ENCODE peak calls at places on chromosomes 7 and 10, in four cellular contexts. P is IMR-90, A is sigmoid colon, C is spleen. D is an unnamed sample.

GRCh38 chr7:33400214-33400538 is 270.8 kb downstream of the BBS9 start:
- DNase-seq in A (no peak), P (no peak), C (no peak), D (no peak)

GRCh38 chr10:78784454-78785414 is 284.0 kb upstream of the ZMIZ1 start:
- DNase-seq in P (no peak), A (no peak), C (peak; percentile 15), D (no peak)

GRCh38 chr7:16644624-16644986 is 949 bp downstream of the ANKMY2 start:
- DNase-seq in P (peak; percentile 47), A (peak; percentile 82), C (peak; percentile 92), D (peak; percentile 88)

GRCh38 chr10:6382081-6382480 is 179.3 kb downstream of the PFKFB3 start:
- DNase-seq in A (peak; percentile 77), C (no peak), P (peak; percentile 74), D (no peak)

GRCh38 chr7:150379590-150380379 is 655 bp downstream of the ZNF775 start:
- DNase-seq in P (no peak), C (no peak), A (peak; percentile 77), D (peak; percentile 48)

GRCh38 chr10:79129361-79129997 is 60.7 kb downstream of the ZMIZ1 start:
- DNase-seq in A (no peak), P (peak; percentile 68), C (no peak), D (peak; percentile 54)

GRCh38 chr7:33905389-33906032 is at the start of gene BMPER:
- DNase-seq in A (peak; percentile 73), P (peak; percentile 19), C (peak; percentile 73), D (peak; percentile 62)

GRCh38 chr7:96701258-96701657 is 8.4 kb downstream of the SEM1 start:
- DNase-seq in A (no peak), C (no peak), P (no peak), D (no peak)

GRCh38 chr7:141974831-141975230 is 1.3 kb upstream of the TAS2R38 start:
- DNase-seq in A (no peak), C (no peak), P (no peak), D (no peak)

GRCh38 chr10:103792547-103792946 is 62.8 kb downstream of the SH3PXD2A start:
- DNase-seq in A (no peak), C (no peak), P (peak; percentile 69), D (no peak)

GRCh38 chr7:18762189-18762588 is 266.6 kb downstream of the HDAC9 start:
- DNase-seq in C (no peak), A (no peak), P (peak; percentile 66), D (no peak)

GRCh38 chr7:136009488-136010079 is 32.4 kb upstream of the MTPN start:
- DNase-seq in A (no peak), P (peak; percentile 58), C (no peak), D (no peak)

GRCh38 chr7:47570649-47571050 is 11.3 kb downstream of the TNS3 start:
- DNase-seq in A (peak; percentile 88), C (no peak), P (peak; percentile 84), D (no peak)

GRCh38 chr10:18136056-18136916 is 3.9 kb upstream of the CACNB2 start:
- DNase-seq in P (no peak), C (no peak), A (no peak), D (no peak)

GRCh38 chr10:18137111-18137510 is 3.1 kb upstream of the CACNB2 start:
- DNase-seq in C (no peak), P (no peak), A (no peak), D (no peak)

GRCh38 chr10:18140957-18141888 is 999 bp downstream of the CACNB2 start:
- DNase-seq in P (no peak), C (no peak), A (peak; percentile 76), D (no peak)

GRCh38 chr10:18142151-18142550 is 1.9 kb downstream of the CACNB2 start:
- DNase-seq in A (no peak), P (no peak), C (no peak), D (no peak)

DNA sequence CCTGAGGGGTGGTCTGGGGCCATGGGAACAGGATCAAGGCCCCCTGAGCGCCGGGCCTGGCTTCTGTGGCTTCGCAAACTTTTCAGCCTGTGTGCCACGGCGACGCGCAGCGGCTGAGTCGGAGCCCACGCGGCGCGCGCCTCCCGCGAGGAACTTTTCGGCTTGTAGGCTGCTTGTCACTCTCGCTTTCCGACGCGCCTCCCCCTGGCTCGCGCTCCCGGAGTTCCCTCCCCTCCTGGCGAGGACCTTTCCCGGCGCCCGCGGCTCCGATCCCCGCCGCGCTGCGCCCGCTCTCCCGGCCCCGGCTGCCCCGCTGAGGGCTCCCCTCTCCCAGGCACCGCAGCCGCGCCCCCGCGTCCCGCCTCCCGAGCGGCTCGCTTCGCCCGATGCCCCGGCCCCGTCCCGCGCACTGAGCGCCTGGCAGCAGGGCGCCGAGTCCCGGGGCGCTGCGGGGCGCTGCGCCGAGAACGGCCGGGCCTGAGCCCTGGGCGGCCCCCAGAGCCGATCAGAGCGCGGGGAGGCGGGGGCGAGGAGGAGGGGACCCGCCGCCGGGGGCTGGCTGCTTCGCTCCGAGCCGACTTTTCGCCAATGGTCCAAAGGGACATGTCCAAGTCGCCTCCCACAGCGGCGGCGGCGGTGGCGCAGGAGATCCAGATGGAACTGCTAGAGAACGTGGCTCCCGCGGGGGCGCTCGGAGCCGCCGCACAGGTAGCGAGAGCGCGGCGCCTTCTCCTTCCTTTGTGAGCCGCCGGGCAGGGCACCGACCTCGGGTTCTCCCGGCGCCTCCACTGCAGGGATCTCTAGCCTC is at the start of gene CACNB2:
- DNase-seq in P (peak; percentile 51), C (no peak), A (peak; percentile 93), D (no peak)
- TF ChIP-seq POLR2A in P (no peak), C (no peak), A (peak; percentile 31), D (no peak)

GRCh38 chr7:26630361-26630760 is 234.0 kb downstream of the SKAP2 start:
- DNase-seq in A (no peak), P (no peak), C (no peak), D (no peak)

GRCh38 chr7:26630941-26631580 is 233.3 kb downstream of the SKAP2 start:
- DNase-seq in C (no peak), A (no peak), P (no peak), D (no peak)

GRCh38 chr7:26631601-26632000 is 232.8 kb downstream of the SKAP2 start:
- DNase-seq in A (no peak), C (no peak), P (no peak), D (no peak)

GRCh38 chr7:26627871-26628270 is 236.5 kb downstream of the SKAP2 start:
- DNase-seq in A (no peak), C (no peak), P (no peak), D (no peak)

GRCh38 chr7:26629696-26630095 is 234.7 kb downstream of the SKAP2 start:
- DNase-seq in P (no peak), A (no peak), C (no peak), D (no peak)
- TF ChIP-seq POLR2A in P (no peak), A (no peak), C (no peak), D (no peak)

DNA sequence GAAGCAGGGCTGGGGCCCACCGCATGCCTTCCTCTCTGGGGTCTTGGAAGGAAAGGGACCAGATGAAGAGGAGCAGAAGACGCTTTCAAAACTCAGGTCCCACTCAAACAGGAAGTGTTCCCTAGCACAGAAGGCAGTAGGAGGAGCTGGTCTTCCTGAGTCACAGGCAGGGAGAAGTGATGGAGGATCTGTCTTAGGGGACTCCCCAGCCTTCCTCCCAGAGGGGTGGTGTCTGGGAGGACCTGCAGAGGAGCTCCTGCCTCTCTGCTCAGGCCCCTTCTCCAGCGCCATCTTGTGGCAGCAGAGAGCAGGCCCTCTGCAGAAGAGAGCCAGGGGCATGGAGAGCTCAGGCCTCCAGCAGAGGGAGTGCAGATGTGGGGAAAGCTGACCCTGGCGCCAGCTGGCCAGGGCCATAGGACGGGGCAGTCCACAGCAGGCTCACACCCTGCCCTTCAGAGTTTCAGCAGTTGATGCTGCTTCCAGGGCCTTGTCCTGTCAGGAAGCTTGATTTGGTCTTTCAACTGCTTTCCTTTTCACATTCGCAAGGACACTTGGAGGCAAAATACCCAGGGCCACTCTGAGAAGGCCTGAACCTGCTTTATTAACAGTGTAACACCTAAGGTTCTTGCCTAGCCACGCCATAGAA is 62.2 kb upstream of the TARP start:
- DNase-seq in C (peak; percentile 95), P (peak; percentile 94), A (peak; percentile 88), D (peak; percentile 82)
- TF ChIP-seq POLR2A in C (no peak), P (no peak), A (no peak), D (no peak)

GRCh38 chr10:69415049-69415448 is 1.7 kb downstream of the TACR2 start:
- DNase-seq in C (peak; percentile 68), P (no peak), A (no peak), D (no peak)

GRCh38 chr10:69417542-69417941 is 824 bp upstream of the TACR2 start:
- DNase-seq in A (peak; percentile 64), C (peak; percentile 43), P (no peak), D (no peak)

GRCh38 chr10:69415951-69416350 is 767 bp downstream of the TACR2 start:
- DNase-seq in P (no peak), A (no peak), C (peak; percentile 51), D (no peak)

GRCh38 chr10:69418052-69418752 is 1.5 kb upstream of the TACR2 start:
- DNase-seq in C (peak; percentile 56), A (peak; percentile 64), P (no peak), D (no peak)

DNA sequence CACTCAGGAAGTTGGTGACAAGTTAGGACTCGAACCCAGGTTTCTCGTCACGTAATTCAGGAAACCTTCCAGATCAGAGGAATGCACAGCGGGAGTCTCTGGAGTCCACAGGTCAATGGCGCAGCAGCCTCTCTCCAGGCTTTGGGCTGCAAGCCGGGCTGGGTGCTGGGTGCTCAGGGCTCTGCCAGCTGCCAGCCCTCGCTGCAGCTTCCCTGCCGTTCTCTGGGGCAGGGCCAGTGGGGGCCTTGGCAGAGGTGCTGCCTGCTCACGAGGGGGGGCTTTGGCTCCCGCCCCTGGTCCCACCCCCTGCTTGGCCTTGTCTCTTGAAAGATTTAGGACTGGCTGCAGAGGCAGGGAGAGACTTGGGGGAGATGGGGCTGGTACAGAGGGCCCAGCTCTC is at the start of gene TACR2:
- DNase-seq in A (peak; percentile 97), C (peak; percentile 66), P (no peak), D (no peak)
- TF ChIP-seq POLR2A in A (peak; percentile 88), C (no peak), P (no peak), D (no peak)

GRCh38 chr7:29193316-29194205 is 1.0 kb upstream of the CHN2 start:
- DNase-seq in A (no peak), C (no peak), P (no peak), D (no peak)

GRCh38 chr7:29196191-29196590 is 1.6 kb downstream of the CHN2 start:
- DNase-seq in P (no peak), C (no peak), A (no peak), D (no peak)

GRCh38 chr7:29192811-29193210 is 1.8 kb upstream of the CHN2 start:
- DNase-seq in C (no peak), P (no peak), A (no peak), D (no peak)

GRCh38 chr7:29194206-29194593 is 375 bp upstream of the CHN2 start:
- DNase-seq in C (peak; percentile 81), P (no peak), A (peak; percentile 67), D (no peak)

GRCh38 chr7:29194594-29195417 is at the start of gene CHN2:
- DNase-seq in A (peak; percentile 80), P (no peak), C (peak; percentile 91), D (no peak)
- TF ChIP-seq POLR2A in A (no peak), P (no peak), C (no peak), D (no peak)

DNA sequence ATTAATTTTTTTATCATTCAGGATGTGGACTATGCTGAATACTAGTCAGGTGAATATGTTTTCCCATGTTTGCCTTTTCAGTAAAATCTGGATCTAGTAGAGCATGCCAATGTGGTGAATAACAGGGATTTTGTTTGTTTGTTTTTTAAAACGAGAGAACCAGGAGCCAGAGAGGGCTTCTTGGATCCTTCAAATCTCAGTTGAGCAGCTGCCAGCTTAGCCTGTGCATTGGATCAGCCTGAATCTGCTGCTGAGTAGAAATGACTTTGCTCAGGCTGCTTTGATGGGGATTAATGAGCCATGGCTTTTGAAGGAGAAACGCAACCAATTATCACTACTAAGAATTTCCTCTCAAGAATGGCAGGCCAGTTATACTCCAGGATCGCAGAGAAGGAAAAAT is 493.8 kb downstream of the ARL4A start:
- DNase-seq in P (peak; percentile 16), C (no peak), A (no peak), D (no peak)
- TF ChIP-seq POLR2A in P (no peak), C (no peak), A (no peak), D (no peak)